ENCODE peak calls at places on chromosomes 2 and 18, in nine cellular contexts. S, Y, V, K, Q, G, E, T and A are unnamed samples.

GRCh38 chr2:176104338-176105077 is 2.6 kb upstream of the HOXD11 start:
- DNase-seq in S (no peak), Y (no peak), V (no peak), K (no peak), Q (no peak), G (no peak), E (no peak), T (no peak), A (no peak)

GRCh38 chr2:1729264-1729663 is 15.1 kb downstream of the PXDN start:
- DNase-seq in S (no peak), Y (no peak), V (no peak), K (no peak), Q (no peak), G (no peak), E (no peak), T (no peak), A (no peak)

GRCh38 chr2:160337728-160338127 is 137.7 kb upstream of the ITGB6 start:
- DNase-seq in S (no peak), Y (no peak), V (no peak), K (no peak), Q (no peak), G (no peak), E (no peak), T (no peak), A (no peak)

GRCh38 chr18:76351961-76352581 is 143.0 kb downstream of the ZNF516 start:
- DNase-seq in S (no peak), Y (peak; percentile 62), V (no peak), K (peak; percentile 43), Q (no peak), G (peak; percentile 78), E (peak; percentile 87), T (peak; percentile 33), A (peak; percentile 80)

GRCh38 chr2:47226124-47227040 is 71.3 kb upstream of the STPG4 start:
- DNase-seq in S (no peak), Y (no peak), V (no peak), K (no peak), Q (no peak), G (peak; percentile 44), E (no peak), T (no peak), A (peak; percentile 58)

GRCh38 chr2:107810734-107811133 is 16.0 kb upstream of the RGPD4 start:
- DNase-seq in S (no peak), Y (no peak), V (no peak), K (no peak), Q (no peak), G (no peak), E (no peak), T (no peak), A (no peak)

GRCh38 chr2:120210234-120210781 is 12.9 kb downstream of the TMEM185B start:
- DNase-seq in S (no peak), Y (no peak), V (no peak), K (no peak), Q (peak; percentile 41), G (no peak), E (no peak), T (no peak), A (no peak)

GRCh38 chr18:35045121-35045520 is 3.9 kb downstream of the MAPRE2 start:
- DNase-seq in S (no peak), Y (no peak), V (no peak), K (no peak), Q (no peak), G (peak; percentile 30), E (peak; percentile 52), T (no peak), A (peak; percentile 40)

GRCh38 chr2:105519516-105519915 is 120.7 kb upstream of the FHL2 start:
- DNase-seq in S (no peak), Y (no peak), V (no peak), K (no peak), Q (no peak), G (no peak), E (no peak), T (peak; percentile 13), A (no peak)

GRCh38 chr2:233852056-233852455 is 2.3 kb downstream of the HJURP start:
- DNase-seq in S (no peak), Y (no peak), V (no peak), K (no peak), Q (no peak), G (no peak), E (no peak), T (no peak), A (no peak)
- H3K4me3 ChIP-seq in S (no peak overlapping the region), Y (no peak overlapping the region), V (no peak overlapping the region), K (no peak overlapping the region), Q (no peak overlapping the region), G (no peak overlapping the region), E (peak overlapping the region; percentile 10), T (peak overlapping the region; percentile 94), A (peak overlapping the region; percentile 96)

GRCh38 chr2:212686285-212686895 is 147.8 kb upstream of the ERBB4 start:
- DNase-seq in S (peak; percentile 22), Y (peak; percentile 52), V (peak; percentile 47), K (peak; percentile 12), Q (peak; percentile 38), G (peak; percentile 78), E (peak; percentile 47), T (peak; percentile 72), A (peak; percentile 56)
- H3K4me3 ChIP-seq in S (no peak overlapping the region), Y (no peak overlapping the region), V (no peak overlapping the region), K (no peak overlapping the region), Q (no peak overlapping the region), G (no peak overlapping the region), E (no peak overlapping the region), T (no peak overlapping the region), A (no peak overlapping the region)

GRCh38 chr2:27509326-27509725 is 12.7 kb downstream of the GCKR start:
- DNase-seq in S (no peak), Y (peak; percentile 35), V (no peak), K (no peak), Q (no peak), G (no peak), E (peak; percentile 13), T (no peak), A (no peak)
- H3K4me3 ChIP-seq in S (no peak overlapping the region), Y (no peak overlapping the region), V (no peak overlapping the region), K (no peak overlapping the region), Q (no peak overlapping the region), G (no peak overlapping the region), E (no peak overlapping the region), T (no peak overlapping the region), A (no peak overlapping the region)

DNA sequence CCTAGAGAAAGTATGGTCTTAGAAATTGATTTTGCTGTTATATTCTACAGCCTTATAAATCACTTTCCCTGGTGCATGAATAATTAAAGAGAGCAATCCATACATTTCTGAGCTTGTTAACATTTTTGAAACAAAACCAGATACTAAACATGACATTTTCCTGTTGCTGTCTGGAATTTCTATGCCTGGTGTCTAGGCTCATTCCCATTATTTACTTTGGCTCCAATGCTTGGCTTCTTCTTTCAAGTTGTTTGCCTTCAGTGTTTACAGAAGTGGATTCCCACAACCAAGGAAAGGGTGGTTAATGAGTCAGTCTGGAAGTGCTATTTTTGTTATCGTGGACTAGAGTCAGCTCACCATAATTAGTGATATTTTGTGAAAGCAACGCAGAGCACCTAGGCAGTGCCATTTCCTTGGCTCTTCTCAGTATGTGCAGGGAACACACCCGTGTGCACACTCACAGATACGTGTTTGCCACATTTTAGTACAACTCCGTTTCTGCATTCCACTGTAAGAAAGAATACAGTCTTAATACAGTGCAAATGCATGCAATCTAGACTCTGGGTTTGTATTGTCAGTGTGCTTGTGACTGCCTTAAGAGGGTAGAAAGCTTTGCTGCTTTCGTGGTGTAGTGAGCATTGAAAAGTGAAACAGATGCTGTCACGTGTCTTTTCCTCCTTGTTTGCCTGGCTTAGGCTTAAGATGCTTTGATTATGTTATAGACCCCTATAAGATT is 185.0 kb upstream of the RASGRP3 start:
- DNase-seq in S (no peak), Y (peak; percentile 96), V (no peak), K (no peak), Q (no peak), G (peak; percentile 24), E (peak; percentile 34), T (peak; percentile 78), A (no peak)
- H3K4me3 ChIP-seq in S (no peak overlapping the region), Y (no peak overlapping the region), V (peak overlapping the region; percentile 2), K (peak overlapping the region; percentile 23), Q (no peak overlapping the region), G (no peak overlapping the region), E (peak overlapping the region; percentile 29), T (peak overlapping the region; percentile 10), A (no peak overlapping the region)

GRCh38 chr2:202911203-202911512 is 315 bp downstream of the WDR12 start:
- DNase-seq in S (no peak), Y (no peak), V (no peak), K (no peak), Q (no peak), G (no peak), E (no peak), T (no peak), A (no peak)

GRCh38 chr2:202911513-202912341 is at the start of the genes CARF and WDR12:
- DNase-seq in S (peak; percentile 88), Y (peak; percentile 87), V (peak; percentile 97), K (peak; percentile 94), Q (peak; percentile 92), G (peak; percentile 96), E (peak; percentile 88), T (peak; percentile 97), A (peak; percentile 95)

GRCh38 chr2:202908186-202908585 is 3.3 kb downstream of the WDR12 start:
- DNase-seq in S (no peak), Y (no peak), V (no peak), K (no peak), Q (no peak), G (no peak), E (no peak), T (no peak), A (no peak)

GRCh38 chr2:202910687-202911086 is 786 bp downstream of the WDR12 start:
- DNase-seq in S (no peak), Y (no peak), V (no peak), K (no peak), Q (no peak), G (no peak), E (no peak), T (no peak), A (no peak)

DNA sequence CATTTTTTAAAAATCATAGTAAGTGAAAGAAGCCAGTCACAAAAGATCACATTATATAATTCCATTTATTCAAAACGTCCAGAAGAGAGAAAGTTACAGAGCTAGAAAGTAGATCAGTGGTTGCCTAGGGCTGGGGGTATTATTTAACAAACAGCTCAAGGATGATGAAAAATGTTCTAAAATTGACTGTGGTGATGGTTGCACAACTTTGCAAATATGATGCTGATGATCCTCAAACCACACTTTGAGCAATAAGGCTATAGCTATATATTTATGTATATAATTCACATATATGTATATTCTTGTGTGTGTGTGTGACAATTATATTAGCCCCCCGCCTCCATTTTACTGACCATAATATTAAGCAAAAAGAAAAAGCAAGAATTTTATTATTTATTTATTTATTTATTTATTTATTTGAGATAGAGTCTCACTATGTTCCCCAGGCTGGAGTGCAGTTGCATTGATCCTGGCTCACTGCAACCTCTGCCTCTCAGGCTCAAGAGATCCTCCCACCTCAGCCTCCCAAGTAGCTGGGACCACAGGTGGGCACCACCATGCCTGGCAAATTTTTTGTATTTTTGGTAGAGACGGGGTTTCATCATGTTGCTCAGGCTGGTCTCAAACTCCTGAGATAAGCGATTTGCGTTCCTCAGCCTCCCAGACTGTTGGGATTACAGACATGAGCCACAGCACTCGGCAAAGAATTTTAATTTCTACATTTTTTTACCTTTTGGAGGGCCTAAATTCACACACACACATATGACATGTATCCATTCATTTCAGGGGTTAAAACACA is 1.9 kb downstream of the WDR12 start:
- DNase-seq in S (no peak), Y (no peak), V (no peak), K (no peak), Q (no peak), G (no peak), E (no peak), T (no peak), A (no peak)
- H3K4me3 ChIP-seq in S (peak overlapping the region; percentile 87), Y (no peak overlapping the region), V (no peak overlapping the region), K (no peak overlapping the region), Q (no peak overlapping the region), G (no peak overlapping the region), E (no peak overlapping the region), T (peak overlapping the region; percentile 99), A (peak overlapping the region; percentile 88)